ENCODE peak calls at places on chromosomes 5 and 9, in nine cellular contexts. Z is NCI-H1092 treated with DMSO at 0.1 percent for 48 hours; L is amniotic epithelial cell; O is NCI-H2081 treated with DMSO at 0.1 percent for 48 hours; G is DMS79; Y is effector CD4-positive, alpha-beta T cell; K is skeletal muscle cell; N is GM23338; B is stimulated activated CD8-positive, alpha-beta memory T cell treated with anti-CD3 and anti-CD28 coated beads, Interleukin-2, amount 100 ng/mL, for 1 hour. W is an unnamed sample.

GRCh38 chr5:42701660-42702059 is 55.0 kb upstream of the CCDC152 start:
- DNase-seq in Z (no peak), L (no peak), O (no peak), G (no peak), Y (no peak), K (no peak), N (no peak), B (no peak), W (no peak)

GRCh38 chr9:1939926-1940368 is 75.2 kb upstream of the SMARCA2 start:
- DNase-seq in Z (peak), L (no peak), O (no peak), G (no peak), Y (no peak), K (no peak), N (peak), B (no peak), W (no peak)

GRCh38 chr5:150780816-150781221 is 2.3 kb downstream of the SMIM3 start:
- DNase-seq in Z (no peak), L (peak), O (no peak), G (no peak), Y (no peak), K (peak), N (no peak), B (no peak), W (no peak)

GRCh38 chr9:127810378-127811187 is 7.9 kb downstream of the FPGS start:
- DNase-seq in Z (no peak), L (no peak), O (no peak), G (no peak), Y (no peak), K (no peak), N (no peak), B (no peak), W (no peak)

GRCh38 chr5:35828092-35828598 is 28.5 kb upstream of the IL7R start:
- DNase-seq in Z (no peak), L (no peak), O (no peak), G (no peak), Y (no peak), K (no peak), N (no peak), B (no peak), W (no peak)

GRCh38 chr5:33398501-33398900 is 42.3 kb upstream of the TARS1 start:
- DNase-seq in Z (no peak), L (peak), O (no peak), G (no peak), Y (no peak), K (no peak), N (no peak), B (no peak), W (no peak)

GRCh38 chr9:9920425-9920824 is 692.4 kb downstream of the PTPRD start:
- DNase-seq in Z (peak), L (no peak), O (no peak), G (no peak), Y (no peak), K (no peak), N (peak), B (no peak), W (no peak)

GRCh38 chr5:4083591-4084337 is 488.1 kb downstream of the IRX1 start:
- DNase-seq in Z (no peak), L (no peak), O (no peak), G (no peak), Y (no peak), K (no peak), N (no peak), B (no peak), W (no peak)

GRCh38 chr5:127723571-127723970 is 20.4 kb downstream of the CCDC192 start:
- DNase-seq in Z (no peak), L (peak), O (no peak), G (no peak), Y (no peak), K (no peak), N (no peak), B (no peak), W (no peak)

GRCh38 chr9:2023532-2023931 is 8.4 kb downstream of the SMARCA2 start:
- DNase-seq in Z (no peak), L (peak), O (no peak), G (no peak), Y (no peak), K (no peak), N (no peak), B (no peak), W (no peak)

GRCh38 chr5:150525781-150526180 is 17.9 kb downstream of the NDST1 start:
- DNase-seq in Z (no peak), L (no peak), O (no peak), G (no peak), Y (no peak), K (no peak), N (peak), B (no peak), W (no peak)

GRCh38 chr9:7967851-7968250 is 168.3 kb upstream of the DMAC1 start:
- DNase-seq in Z (no peak), L (no peak), O (no peak), G (no peak), Y (no peak), K (no peak), N (peak), B (no peak), W (no peak)

GRCh38 chr9:110579763-110580255 is 268 bp upstream of the SVEP1 start:
- DNase-seq in Z (no peak), L (peak), O (no peak), G (no peak), Y (no peak), K (no peak), N (peak), B (no peak), W (no peak)

GRCh38 chr9:129575818-129576217 is 45.1 kb downstream of the C9orf50 start:
- DNase-seq in Z (no peak), L (peak), O (no peak), G (no peak), Y (no peak), K (no peak), N (no peak), B (no peak), W (no peak)

GRCh38 chr9:37066139-37066725 is 32.2 kb upstream of the PAX5 start:
- DNase-seq in Z (no peak), L (no peak), O (no peak), G (no peak), Y (no peak), K (no peak), N (no peak), B (no peak), W (no peak)

GRCh38 chr9:115997923-115998322 is 155.7 kb upstream of the PAPPA start:
- DNase-seq in Z (no peak), L (peak), O (no peak), G (no peak), Y (no peak), K (peak), N (no peak), B (no peak), W (no peak)

GRCh38 chr9:81414836-81415235 is 274.5 kb downstream of the TLE1 start:
- DNase-seq in Z (no peak), L (no peak), O (no peak), G (no peak), Y (no peak), K (no peak), N (no peak), B (no peak), W (no peak)

GRCh38 chr9:112009656-112010055 is 113.0 kb downstream of the UGCG start:
- DNase-seq in Z (no peak), L (peak), O (no peak), G (no peak), Y (no peak), K (peak), N (no peak), B (no peak), W (no peak)

GRCh38 chr5:36654598-36654997 is 48.2 kb downstream of the SLC1A3 start:
- DNase-seq in Z (no peak), L (no peak), O (no peak), G (no peak), Y (no peak), K (no peak), N (no peak), B (no peak), W (no peak)

GRCh38 chr5:108642170-108642906 is 105.4 kb upstream of the FER start:
- DNase-seq in Z (peak), L (peak), O (peak), G (peak), Y (peak), K (peak), N (peak), B (no peak), W (no peak)

GRCh38 chr9:76576344-76576743 is 117.4 kb downstream of the GCNT1 start:
- DNase-seq in Z (no peak), L (peak), O (no peak), G (no peak), Y (no peak), K (peak), N (no peak), B (peak), W (no peak)

GRCh38 chr5:176716320-176716719 is 69.0 kb downstream of the TSPAN17 start:
- DNase-seq in Z (no peak), L (peak), O (no peak), G (peak), Y (no peak), K (peak), N (no peak), B (no peak), W (no peak)

GRCh38 chr9:107976767-107977166 is 487.2 kb upstream of the KLF4 start:
- DNase-seq in Z (no peak), L (no peak), O (no peak), G (no peak), Y (no peak), K (no peak), N (no peak), B (no peak), W (no peak)

GRCh38 chr9:135101926-135102325 is 14.5 kb downstream of the OLFM1 start:
- DNase-seq in Z (no peak), L (no peak), O (no peak), G (no peak), Y (no peak), K (no peak), N (no peak), B (no peak), W (no peak)

GRCh38 chr9:110007477-110008270 is 200.3 kb downstream of the C9orf152 start:
- DNase-seq in Z (no peak), L (no peak), O (no peak), G (no peak), Y (no peak), K (no peak), N (no peak), B (no peak), W (no peak)

GRCh38 chr5:17355585-17356346 is 138.3 kb downstream of the BASP1 start:
- DNase-seq in Z (no peak), L (peak), O (no peak), G (no peak), Y (no peak), K (peak), N (no peak), B (no peak), W (no peak)

GRCh38 chr5:154743812-154744211 is 11.4 kb upstream of the LARP1 start:
- DNase-seq in Z (no peak), L (no peak), O (no peak), G (no peak), Y (no peak), K (no peak), N (no peak), B (no peak), W (no peak)

GRCh38 chr9:107645464-107645833 is 155.9 kb upstream of the KLF4 start:
- DNase-seq in Z (no peak), L (no peak), O (no peak), G (no peak), Y (no peak), K (no peak), N (no peak), B (no peak), W (no peak)

GRCh38 chr5:96648598-96648997 is 13.6 kb upstream of the CAST start:
- DNase-seq in Z (no peak), L (no peak), O (no peak), G (no peak), Y (no peak), K (peak), N (no peak), B (no peak), W (no peak)

GRCh38 chr9:116355153-116355827 is 201.7 kb downstream of the PAPPA start:
- DNase-seq in Z (peak), L (peak), O (no peak), G (peak), Y (no peak), K (no peak), N (peak), B (no peak), W (no peak)

GRCh38 chr9:104970588-104970987 is 42.6 kb upstream of the ABCA1 start:
- DNase-seq in Z (no peak), L (peak), O (no peak), G (no peak), Y (no peak), K (peak), N (no peak), B (no peak), W (no peak)

GRCh38 chr5:52690236-52690685 is 97.5 kb upstream of the ITGA1 start:
- DNase-seq in Z (no peak), L (peak), O (no peak), G (no peak), Y (no peak), K (no peak), N (peak), B (no peak), W (no peak)

GRCh38 chr9:133356391-133357091 is at the start of the genes SURF1 and SURF2:
- DNase-seq in Z (peak), L (peak), O (peak), G (peak), Y (peak), K (no peak), N (peak), B (peak), W (peak)

GRCh38 chr5:135887881-135888614 is 7.6 kb downstream of the IL9 start:
- DNase-seq in Z (no peak), L (peak), O (no peak), G (no peak), Y (no peak), K (peak), N (peak), B (no peak), W (no peak)

GRCh38 chr9:89145086-89145485 is 33.5 kb downstream of the SHC3 start:
- DNase-seq in Z (no peak), L (no peak), O (no peak), G (no peak), Y (no peak), K (no peak), N (no peak), B (no peak), W (no peak)

W was measured in T-helper 22 cell.